ENCODE peak calls at places on chromosomes 12 and 14, in four cellular contexts. K is astrocyte, N is keratinocyte, J is ovary. T is an unnamed sample. For H3K27me3, the result is how much of the 10 kb centered on the place peaks cover.

GRCh38 chr14:50340945-50341344 is 28.8 kb downstream of the DMAC2L start:
- DNase-seq in J (no peak), K (no peak), N (no peak), T (no peak)

GRCh38 chr12:102433304-102433703 is 47.1 kb downstream of the IGF1 start:
- DNase-seq in N (no peak), J (no peak), K (no peak), T (no peak)

GRCh38 chr14:78697341-78697740 is 527.2 kb downstream of the NRXN3 start:
- DNase-seq in J (no peak), K (peak), N (no peak), T (no peak)

GRCh38 chr12:100123316-100124095 is 19.2 kb downstream of the BLTP3B start:
- DNase-seq in J (no peak), N (no peak), K (no peak), T (no peak)

GRCh38 chr14:72888636-72889201 is 5.2 kb downstream of the DPF3 start:
- DNase-seq in K (peak), J (no peak), N (no peak), T (no peak)

GRCh38 chr12:2722806-2723205 is 72.0 kb upstream of the FKBP4 start:
- DNase-seq in N (peak), K (peak), J (no peak), T (no peak)

GRCh38 chr12:88553941-88554658 is 26.2 kb downstream of the KITLG start:
- DNase-seq in K (peak), J (no peak), N (no peak), T (no peak)

GRCh38 chr12:122067966-122068365 is 10.6 kb upstream of the MLXIP start:
- DNase-seq in J (no peak), N (no peak), K (peak), T (peak)

GRCh38 chr12:96070670-96071279 is 35.4 kb upstream of the LTA4H start:
- DNase-seq in N (no peak), J (no peak), K (peak), T (no peak)

GRCh38 chr14:76584271-76584702 is 177.0 kb upstream of the VASH1 start:
- DNase-seq in J (peak), N (no peak), K (no peak), T (no peak)

GRCh38 chr12:57469334-57470164 is 10.0 kb downstream of the GLI1 start:
- DNase-seq in N (no peak), J (no peak), K (no peak), T (no peak)
- H3K27me3 ChIP-seq in N (half or more), J (under half), K (under half), T (under half)

GRCh38 chr12:54208591-54208990 is 19.8 kb upstream of the SMUG1 start:
- DNase-seq in J (no peak), K (no peak), N (no peak), T (no peak)
- H3K27me3 ChIP-seq in J (under half), K (under half), N (under half), T (under half)

DNA sequence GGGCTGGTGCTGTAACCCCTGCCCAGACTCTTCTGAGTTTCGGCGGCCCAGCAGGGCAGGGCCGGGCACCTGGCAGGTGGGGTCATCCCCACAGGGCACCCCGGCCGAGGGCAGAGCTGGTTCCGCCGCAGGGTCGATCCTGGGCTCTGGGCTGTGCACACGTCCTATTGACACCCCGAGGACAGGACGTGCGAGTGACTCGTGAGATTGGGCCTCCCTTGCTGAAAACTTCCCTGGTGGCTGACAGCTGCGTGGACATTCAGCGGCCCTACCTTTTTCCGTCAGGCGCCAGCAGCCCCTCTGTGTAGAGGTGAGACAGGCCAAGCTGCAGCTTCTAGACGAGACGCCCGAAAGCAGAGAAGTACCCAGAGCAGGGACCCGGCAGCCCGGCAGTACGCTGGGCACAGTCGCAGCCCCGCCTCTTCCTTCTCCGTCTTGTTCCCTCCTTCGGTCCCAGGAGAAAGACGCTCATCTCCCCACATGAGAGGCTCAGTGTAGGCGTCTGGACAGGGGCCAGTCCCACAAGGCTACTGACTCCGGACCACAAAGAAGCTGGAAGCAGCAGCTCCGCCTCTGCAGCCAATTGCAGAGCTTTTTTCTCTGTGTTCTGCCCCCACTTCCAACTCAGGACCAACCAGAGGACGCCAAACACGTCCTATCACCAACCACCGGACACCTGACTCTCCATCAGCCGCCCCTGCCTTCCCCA is at the start of gene LRCOL1:
- DNase-seq in K (peak), N (no peak), J (peak), T (no peak)
- H3K27me3 ChIP-seq in K (under half), N (half or more), J (under half), T (under half)

DNA sequence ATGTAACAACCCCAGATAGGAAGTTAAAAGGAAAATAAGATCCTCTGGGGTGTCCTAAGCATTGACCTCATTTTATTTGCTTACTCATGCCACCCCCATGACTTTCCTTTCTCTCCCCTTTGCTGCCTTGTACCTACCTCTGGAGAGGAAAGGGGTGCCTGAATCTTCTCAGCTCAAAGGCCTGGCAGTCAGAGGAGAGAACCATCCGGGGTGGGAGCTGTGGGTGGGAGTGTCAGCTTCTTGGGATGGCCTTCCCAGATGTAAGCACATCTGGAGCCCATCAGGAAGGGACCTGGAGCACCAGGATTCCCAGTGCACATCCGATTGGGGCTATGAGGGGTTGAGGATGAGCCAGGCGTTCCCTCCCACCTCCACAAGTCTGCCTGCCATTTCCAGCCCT is 5.2 kb upstream of the ITGA5 start:
- DNase-seq in N (no peak), K (no peak), J (no peak), T (no peak)
- H3K27me3 ChIP-seq in N (under half), K (under half), J (under half), T (under half)

GRCh38 chr12:113112043-113112899 is 23.3 kb downstream of the RASAL1 start:
- DNase-seq in N (no peak), J (no peak), K (no peak), T (no peak)

GRCh38 chr12:113114447-113115178 is 20.9 kb downstream of the RASAL1 start:
- DNase-seq in J (no peak), N (no peak), K (no peak), T (no peak)

GRCh38 chr12:113115455-113116126 is 20.0 kb downstream of the RASAL1 start:
- DNase-seq in J (no peak), N (no peak), K (no peak), T (no peak)

GRCh38 chr12:113111247-113111646 is 24.3 kb downstream of the RASAL1 start:
- DNase-seq in N (no peak), K (no peak), J (no peak), T (no peak)

GRCh38 chr12:113113397-113113796 is 22.2 kb downstream of the RASAL1 start:
- DNase-seq in J (no peak), N (no peak), K (no peak), T (no peak)
- H3K27me3 ChIP-seq in J (under half), N (under half), K (under half), T (under half)

DNA sequence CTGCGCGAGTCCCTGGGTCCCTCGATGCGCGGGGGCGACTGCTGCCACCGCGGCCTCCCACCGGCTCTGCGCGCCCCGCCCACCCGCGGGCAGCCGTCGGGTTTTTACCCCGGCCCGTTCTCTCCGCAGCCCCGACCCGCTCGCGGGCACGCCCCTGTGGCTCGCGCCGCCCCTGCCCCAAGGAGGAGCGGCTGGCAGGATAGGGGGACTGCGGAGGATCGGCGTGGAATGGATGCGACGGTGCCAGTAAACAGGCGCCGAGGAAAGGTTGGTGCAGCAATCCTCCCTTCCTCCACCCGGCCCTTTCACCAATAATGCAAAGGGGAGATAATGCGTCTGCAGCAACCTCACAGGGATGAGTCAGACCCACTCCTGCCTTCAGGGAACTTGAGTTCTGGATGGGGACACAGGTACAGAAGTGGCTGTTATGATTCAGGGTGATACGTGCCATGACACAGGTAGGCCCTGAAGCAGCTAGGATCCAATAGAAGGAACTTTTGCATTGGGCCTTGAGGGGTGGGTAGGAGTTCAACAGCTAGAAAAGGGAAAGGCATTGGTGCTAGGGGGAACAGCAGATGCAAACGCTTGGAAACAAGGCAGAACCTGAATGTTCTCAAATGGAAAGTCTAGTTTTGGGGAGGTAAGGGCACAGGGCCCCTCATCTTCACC is 554 bp upstream of the DEGS2 start:
- DNase-seq in N (no peak), J (no peak), K (no peak), T (no peak)
- H3K27me3 ChIP-seq in N (under half), J (under half), K (under half), T (under half)

T was measured in CD8-positive, alpha-beta memory T cell.